ENCODE peak calls at places on chromosomes 3 and 15, in four cellular contexts. A is AG10803, G is ovary, N is HFFc6. O is an unnamed sample.

GRCh38 chr3:9399746-9400145 is 2.3 kb downstream of the SETD5 start:
- DNase-seq in A (peak), G (peak), N (peak), O (peak)

GRCh38 chr15:39488498-39488897 is 92.4 kb upstream of the THBS1 start:
- DNase-seq in A (no peak), G (peak), N (no peak), O (no peak)

GRCh38 chr15:90306560-90306959 is 41.1 kb downstream of the NGRN start:
- DNase-seq in A (no peak), G (no peak), N (no peak), O (no peak)

GRCh38 chr3:7915356-7915755 is 586.3 kb upstream of the LMCD1 start:
- DNase-seq in A (no peak), G (no peak), N (no peak), O (no peak)

GRCh38 chr3:184448321-184449160 is 68.7 kb downstream of the CHRD start:
- DNase-seq in A (peak), G (no peak), N (peak), O (no peak)

GRCh38 chr15:42720071-42720470 is 16.9 kb downstream of the CDAN1 start:
- DNase-seq in A (no peak), G (no peak), N (no peak), O (no peak)

GRCh38 chr3:170448530-170449110 is 30.0 kb downstream of the CLDN11 start:
- DNase-seq in A (peak), G (no peak), N (no peak), O (no peak)

GRCh38 chr3:16334909-16335308 is 69.9 kb downstream of the OXNAD1 start:
- DNase-seq in A (peak), G (no peak), N (peak), O (no peak)

GRCh38 chr3:29317659-29318173 is 36.8 kb downstream of the RBMS3 start:
- DNase-seq in A (no peak), G (no peak), N (no peak), O (no peak)

GRCh38 chr3:28286595-28286994 is 45.2 kb downstream of the CMC1 start:
- DNase-seq in A (peak), G (no peak), N (peak), O (no peak)

GRCh38 chr15:38587214-38587613 is 22.6 kb upstream of the RASGRP1 start:
- DNase-seq in A (no peak), G (no peak), N (no peak), O (no peak)

GRCh38 chr3:127141921-127142730 is 50.8 kb upstream of the PRR23E start:
- DNase-seq in A (no peak), G (no peak), N (no peak), O (no peak)

GRCh38 chr15:33644319-33644718 is 324.0 kb upstream of the CHRM5 start:
- DNase-seq in A (no peak), G (no peak), N (no peak), O (peak)

GRCh38 chr3:138042043-138042442 is 32.1 kb downstream of the CLDN18 start:
- DNase-seq in A (peak), G (no peak), N (peak), O (no peak)

GRCh38 chr3:23739536-23739935 is 66.2 kb upstream of the UBE2E1 start:
- DNase-seq in A (peak), G (no peak), N (peak), O (peak)

GRCh38 chr15:50257924-50258323 is 7.6 kb downstream of the HDC start:
- DNase-seq in A (no peak), G (no peak), N (peak), O (no peak)

GRCh38 chr3:148757238-148757930 is 59.7 kb downstream of the AGTR1 start:
- DNase-seq in A (peak), G (no peak), N (peak), O (no peak)

GRCh38 chr3:136752046-136752326 is 192 bp downstream of the STAG1 start:
- DNase-seq in A (no peak), G (no peak), N (no peak), O (no peak)

GRCh38 chr3:11155341-11156025 is 1.2 kb downstream of the HRH1 start:
- DNase-seq in A (peak), G (peak), N (peak), O (peak)

GRCh38 chr3:98148751-98149150 is 1.5 kb downstream of the OR5H14 start:
- DNase-seq in A (no peak), G (no peak), N (no peak), O (no peak)

GRCh38 chr3:27353221-27353620 is 16.0 kb downstream of the NEK10 start:
- DNase-seq in A (peak), G (no peak), N (no peak), O (no peak)

GRCh38 chr3:193335031-193335430 is 43.5 kb downstream of the ATP13A5 start:
- DNase-seq in A (no peak), G (no peak), N (no peak), O (no peak)

GRCh38 chr15:69000725-69001503 is 13.6 kb upstream of the NOX5 start:
- DNase-seq in A (no peak), G (no peak), N (no peak), O (no peak)

GRCh38 chr15:66369773-66370651 is 13.5 kb upstream of the TIPIN start:
- DNase-seq in A (peak), G (no peak), N (no peak), O (no peak)

GRCh38 chr3:187871204-187871591 is 125.9 kb upstream of the BCL6 start:
- DNase-seq in A (no peak), G (no peak), N (no peak), O (no peak)

GRCh38 chr3:131224886-131225550 is 156.6 kb upstream of the NUDT16 start:
- DNase-seq in A (peak), G (no peak), N (peak), O (no peak)

GRCh38 chr3:148790841-148791240 is 36.8 kb upstream of the CPB1 start:
- DNase-seq in A (peak), G (no peak), N (no peak), O (peak)

GRCh38 chr3:101070260-101071121 is 77.3 kb upstream of the ABI3BP start:
- DNase-seq in A (no peak), G (peak), N (no peak), O (peak)

GRCh38 chr15:62067448-62068044 is 769 bp downstream of the C2CD4A start:
- DNase-seq in A (peak), G (peak), N (no peak), O (no peak)

GRCh38 chr3:62557983-62558382 is 184.6 kb upstream of the FEZF2 start:
- DNase-seq in A (no peak), G (no peak), N (no peak), O (no peak)

GRCh38 chr3:12187448-12188327 is 29.0 kb upstream of the TIMP4 start:
- DNase-seq in A (peak), G (peak), N (peak), O (no peak)

GRCh38 chr3:43032217-43032545 is 53.1 kb downstream of the GASK1A start:
- DNase-seq in A (no peak), G (no peak), N (no peak), O (no peak)

GRCh38 chr3:31980530-31981205 is 394 bp downstream of the OSBPL10 start:
- DNase-seq in A (no peak), G (peak), N (peak), O (peak)

GRCh38 chr3:69462022-69462825 is 76.3 kb upstream of the FRMD4B start:
- DNase-seq in A (no peak), G (no peak), N (no peak), O (no peak)

GRCh38 chr15:47505712-47506542 is 211.4 kb upstream of the SEMA6D start:
- DNase-seq in A (peak), G (no peak), N (peak), O (no peak)

GRCh38 chr15:59315914-59316428 is 56.7 kb downstream of the MYO1E start:
- DNase-seq in A (peak), G (no peak), N (peak), O (no peak)

GRCh38 chr15:69997701-69998273 is 99.9 kb downstream of the TLE3 start:
- DNase-seq in A (peak), G (no peak), N (no peak), O (no peak)

GRCh38 chr3:50124363-50125226 is 30.5 kb upstream of the SEMA3F start:
- DNase-seq in A (peak), G (peak), N (no peak), O (no peak)

GRCh38 chr3:94862703-94863102 is 799.8 kb downstream of the NSUN3 start:
- DNase-seq in A (peak), G (no peak), N (no peak), O (no peak)

GRCh38 chr15:64092864-64093626 is 593 bp downstream of the CIAO2A start:
- DNase-seq in A (peak), G (peak), N (peak), O (peak)
- TF ChIP-seq CTCF in A (peak), G (no peak), N (peak), O (no peak)

GRCh38 chr3:108322352-108322751 is 26.0 kb downstream of the HHLA2 start:
- DNase-seq in A (no peak), G (no peak), N (no peak), O (no peak)
- TF ChIP-seq CTCF in A (no peak), G (no peak), N (no peak), O (no peak)

GRCh38 chr15:29405564-29405963 is 135.9 kb upstream of the NSMCE3 start:
- DNase-seq in A (no peak), G (no peak), N (no peak), O (no peak)
- TF ChIP-seq CTCF in A (no peak), G (no peak), N (no peak), O (no peak)

GRCh38 chr15:44194397-44195150 is 497 bp downstream of the FRMD5 start:
- DNase-seq in A (peak), G (peak), N (peak), O (no peak)
- TF ChIP-seq CTCF in A (peak), G (no peak), N (no peak), O (no peak)

GRCh38 chr15:85766007-85766831 is 28.5 kb downstream of the KLHL25 start:
- DNase-seq in A (peak), G (no peak), N (no peak), O (no peak)

GRCh38 chr15:85770014-85770721 is 24.6 kb downstream of the KLHL25 start:
- DNase-seq in A (peak), G (no peak), N (peak), O (no peak)

GRCh38 chr15:85768595-85769168 is 26.0 kb downstream of the KLHL25 start:
- DNase-seq in A (no peak), G (no peak), N (no peak), O (no peak)

GRCh38 chr15:85769182-85769900 is 25.4 kb downstream of the KLHL25 start:
- DNase-seq in A (no peak), G (no peak), N (no peak), O (no peak)

DNA sequence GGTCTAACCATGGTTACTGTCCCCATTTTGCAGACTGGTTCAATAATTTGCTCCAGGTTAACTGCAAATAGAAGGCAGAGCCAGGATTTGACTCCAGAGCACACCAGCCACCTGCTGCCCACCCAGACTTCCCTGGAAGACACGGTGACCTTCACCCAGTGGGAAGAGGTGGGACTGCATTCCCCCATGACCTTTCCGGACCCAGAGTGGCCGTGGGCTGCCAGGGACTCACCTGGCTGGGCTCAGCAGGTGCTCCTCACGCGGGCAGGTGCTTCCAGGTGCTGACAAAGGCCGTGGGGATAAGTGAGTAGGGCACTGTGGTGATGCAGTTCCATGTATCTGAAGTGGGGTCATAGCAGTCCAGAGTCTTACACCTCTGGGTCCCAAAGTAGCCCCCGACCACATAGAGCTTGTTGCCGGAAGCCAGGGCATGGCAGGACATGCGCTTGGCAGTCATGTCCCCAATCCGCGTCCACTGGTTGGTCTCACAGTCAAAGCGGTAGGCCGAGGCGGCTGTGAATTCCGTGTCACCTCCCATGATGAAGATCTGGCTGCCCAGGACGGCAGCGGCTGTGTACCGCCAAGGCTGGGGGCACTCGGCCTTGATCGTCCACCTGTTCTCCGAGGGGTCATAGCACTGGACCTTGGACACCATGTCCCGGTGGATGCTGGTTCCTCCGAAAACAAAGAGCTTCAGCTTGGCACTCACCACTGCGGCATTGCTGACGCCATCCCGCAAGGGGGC is 26.8 kb downstream of the KLHL25 start:
- DNase-seq in A (no peak), G (no peak), N (no peak), O (no peak)
- TF ChIP-seq CTCF in A (no peak), G (no peak), N (no peak), O (no peak)

O was measured in gastrocnemius medialis.